ENCODE peak calls at places on chromosomes 5 and 9, in five cellular contexts. W, B, U, D and L are unnamed samples.

GRCh38 chr9:91055845-91056244 is 254.2 kb downstream of the SYK start:
- DNase-seq in B (no peak), W (no peak), D (no peak), U (no peak), L (no peak)

GRCh38 chr5:53607896-53608295 is 47.5 kb downstream of the NDUFS4 start:
- DNase-seq in U (no peak), D (no peak), B (no peak), W (peak), L (no peak)

GRCh38 chr9:85213650-85214607 is 527.8 kb downstream of the AGTPBP1 start:
- DNase-seq in U (no peak), B (no peak), W (no peak), D (no peak), L (no peak)

GRCh38 chr5:159208508-159209437 is 580 bp downstream of the RNF145 start:
- DNase-seq in U (peak), W (no peak), D (no peak), B (peak), L (no peak)

GRCh38 chr9:136902259-136902821 is 16.0 kb downstream of the TRAF2 start:
- DNase-seq in D (no peak), U (peak), B (peak), W (peak), L (no peak)

GRCh38 chr9:124222918-124223720 is 34.6 kb upstream of the NEK6 start:
- DNase-seq in U (no peak), W (peak), B (no peak), D (no peak), L (no peak)

GRCh38 chr9:112226091-112226490 is 51.0 kb upstream of the SUSD1 start:
- DNase-seq in W (no peak), U (no peak), D (no peak), B (no peak), L (no peak)

GRCh38 chr5:67289763-67290521 is 93.3 kb upstream of the CD180 start:
- DNase-seq in U (no peak), B (no peak), W (no peak), D (no peak), L (no peak)

GRCh38 chr5:1078851-1079250 is 33.0 kb downstream of the SLC12A7 start:
- DNase-seq in D (no peak), B (no peak), W (no peak), U (no peak), L (no peak)

GRCh38 chr9:1875251-1875851 is 139.8 kb upstream of the SMARCA2 start:
- DNase-seq in B (no peak), D (no peak), U (no peak), W (no peak), L (no peak)

GRCh38 chr9:93654351-93654961 is 78.1 kb downstream of the PHF2 start:
- DNase-seq in U (no peak), B (no peak), W (no peak), D (no peak), L (no peak)

GRCh38 chr5:111848374-111848914 is 91.5 kb upstream of the NREP start:
- DNase-seq in D (no peak), W (peak), U (no peak), B (no peak), L (no peak)

GRCh38 chr9:16689352-16689938 is 181.0 kb downstream of the BNC2 start:
- DNase-seq in U (no peak), D (no peak), W (peak), B (no peak), L (no peak)

GRCh38 chr9:115262477-115262876 is 144.5 kb upstream of the TNC start:
- DNase-seq in W (peak), D (peak), U (no peak), B (no peak), L (peak)

GRCh38 chr5:88480245-88480644 is 211.6 kb upstream of the TMEM161B start:
- DNase-seq in U (no peak), D (no peak), B (no peak), W (no peak), L (no peak)

GRCh38 chr9:127828262-127829031 is 25.8 kb downstream of the FPGS start:
- DNase-seq in W (peak), D (peak), U (no peak), B (no peak), L (no peak)

GRCh38 chr9:130872058-130872453 is 24.6 kb downstream of the QRFP start:
- DNase-seq in B (no peak), D (no peak), U (no peak), W (no peak), L (no peak)

GRCh38 chr5:140926211-140926902 is at the start of gene PCDHAC1:
- DNase-seq in W (peak), B (no peak), U (no peak), D (peak), L (peak)

GRCh38 chr5:86631165-86631564 is 13.4 kb downstream of the COX7C start:
- DNase-seq in U (no peak), B (no peak), D (no peak), W (no peak), L (no peak)

GRCh38 chr5:180097926-180098325 is 26.4 kb upstream of the RNF130 start:
- DNase-seq in U (no peak), W (no peak), B (no peak), D (no peak), L (no peak)

GRCh38 chr9:133233681-133234432 is 24.8 kb upstream of the OBP2B start:
- DNase-seq in D (no peak), U (no peak), B (no peak), W (no peak), L (no peak)

GRCh38 chr9:16143947-16144890 is 591.4 kb downstream of the CCDC171 start:
- DNase-seq in D (no peak), B (no peak), W (no peak), U (no peak), L (no peak)

GRCh38 chr5:170269579-170269978 is 28.0 kb downstream of the LCP2 start:
- DNase-seq in B (peak), W (no peak), D (no peak), U (no peak), L (no peak)

GRCh38 chr9:90547896-90548295 is 94.7 kb downstream of the DIRAS2 start:
- DNase-seq in D (peak), U (no peak), B (no peak), W (peak), L (no peak)

GRCh38 chr5:91281409-91281808 is 101.7 kb downstream of the ARRDC3 start:
- DNase-seq in D (peak), W (peak), B (no peak), U (no peak), L (no peak)

GRCh38 chr9:278651-279050 is 64.0 kb downstream of the DOCK8 start:
- DNase-seq in W (no peak), D (no peak), B (no peak), U (no peak), L (no peak)

GRCh38 chr9:899440-900184 is 58.1 kb downstream of the DMRT1 start:
- DNase-seq in B (no peak), U (no peak), D (no peak), W (no peak), L (no peak)

GRCh38 chr5:61449756-61450155 is 117.7 kb downstream of the ZSWIM6 start:
- DNase-seq in U (no peak), W (no peak), B (no peak), D (no peak), L (no peak)